ENCODE peak calls at places on chromosomes 3 and 15, in nine cellular contexts. J, T, E, B, Q, I, U, O and C are unnamed samples.

GRCh38 chr3:50155491-50155878 is 361 bp downstream of the SEMA3F start:
- DNase-seq in J (no peak), T (no peak), E (no peak), B (no peak), Q (no peak), I (no peak), U (no peak), O (no peak), C (no peak)

GRCh38 chr15:69462030-69462492 is 9.4 kb downstream of the RPLP1 start:
- DNase-seq in J (peak; percentile 62), T (no peak), E (peak; percentile 72), B (no peak), Q (no peak), I (no peak), U (no peak), O (peak; percentile 72), C (peak; percentile 50)

GRCh38 chr3:159798951-159799350 is 189.7 kb upstream of the IL12A start:
- DNase-seq in J (no peak), T (no peak), E (no peak), B (no peak), Q (no peak), I (no peak), U (no peak), O (no peak), C (no peak)

GRCh38 chr15:73233623-73234022 is 135.1 kb downstream of the HCN4 start:
- DNase-seq in J (no peak), T (no peak), E (no peak), B (no peak), Q (no peak), I (no peak), U (no peak), O (no peak), C (no peak)

GRCh38 chr15:43253431-43254403 is 13.0 kb downstream of the TGM5 start:
- DNase-seq in J (peak; percentile 27), T (peak; percentile 30), E (peak; percentile 33), B (no peak), Q (peak; percentile 25), I (no peak), U (no peak), O (peak; percentile 53), C (no peak)

GRCh38 chr3:55669133-55669532 is 182.0 kb upstream of the WNT5A start:
- DNase-seq in J (no peak), T (no peak), E (no peak), B (no peak), Q (no peak), I (no peak), U (no peak), O (no peak), C (no peak)

GRCh38 chr15:50880651-50881114 is 27.8 kb upstream of the AP4E1 start:
- DNase-seq in J (no peak), T (peak; percentile 11), E (no peak), B (no peak), Q (peak; percentile 29), I (peak; percentile 69), U (no peak), O (no peak), C (no peak)

GRCh38 chr3:41125258-41125657 is 74.0 kb upstream of the CTNNB1 start:
- DNase-seq in J (no peak), T (no peak), E (no peak), B (no peak), Q (no peak), I (no peak), U (no peak), O (no peak), C (no peak)

GRCh38 chr3:150779402-150779858 is 16.5 kb upstream of the SIAH2 start:
- DNase-seq in J (no peak), T (no peak), E (no peak), B (no peak), Q (no peak), I (no peak), U (peak; percentile 60), O (no peak), C (no peak)

GRCh38 chr3:77825045-77825827 is 785.3 kb downstream of the ROBO2 start:
- DNase-seq in J (no peak), T (peak; percentile 54), E (peak; percentile 25), B (no peak), Q (no peak), I (peak; percentile 62), U (no peak), O (no peak), C (no peak)

GRCh38 chr15:28974142-28974541 is 88.4 kb downstream of the APBA2 start:
- DNase-seq in J (no peak), T (no peak), E (no peak), B (no peak), Q (no peak), I (no peak), U (no peak), O (no peak), C (no peak)

GRCh38 chr15:26879770-26880169 is 12.9 kb downstream of the GABRA5 start:
- DNase-seq in J (no peak), T (no peak), E (no peak), B (no peak), Q (no peak), I (no peak), U (no peak), O (no peak), C (no peak)

GRCh38 chr15:31974855-31975421 is 55.4 kb upstream of the CHRNA7 start:
- DNase-seq in J (no peak), T (peak; percentile 11), E (peak; percentile 28), B (no peak), Q (no peak), I (no peak), U (peak; percentile 62), O (no peak), C (no peak)

GRCh38 chr15:39431371-39431770 is 149.5 kb upstream of the THBS1 start:
- DNase-seq in J (no peak), T (no peak), E (no peak), B (no peak), Q (peak; percentile 31), I (no peak), U (no peak), O (no peak), C (no peak)

GRCh38 chr3:50542177-50543034 is 25.1 kb downstream of the C3orf18 start:
- DNase-seq in J (peak; percentile 57), T (peak; percentile 63), E (peak; percentile 78), B (peak; percentile 14), Q (peak; percentile 28), I (no peak), U (peak; percentile 87), O (peak; percentile 76), C (peak; percentile 64)

GRCh38 chr3:145145461-145145860 is 1015.5 kb downstream of the PLOD2 start:
- DNase-seq in J (no peak), T (peak; percentile 3), E (no peak), B (no peak), Q (no peak), I (no peak), U (no peak), O (no peak), C (no peak)

GRCh38 chr3:38616111-38616510 is 33.4 kb downstream of the SCN5A start:
- DNase-seq in J (peak; percentile 48), T (no peak), E (no peak), B (no peak), Q (no peak), I (no peak), U (no peak), O (peak; percentile 67), C (no peak)

GRCh38 chr3:104909721-104910120 is 457.0 kb upstream of the ALCAM start:
- DNase-seq in J (no peak), T (peak; percentile 59), E (no peak), B (no peak), Q (no peak), I (no peak), U (no peak), O (no peak), C (no peak)

GRCh38 chr15:85592148-85592547 is 202.6 kb downstream of the KLHL25 start:
- DNase-seq in J (no peak), T (peak; percentile 93), E (no peak), B (no peak), Q (peak; percentile 90), I (no peak), U (no peak), O (no peak), C (no peak)

GRCh38 chr3:132716372-132716771 is 5.8 kb downstream of the NPHP3 start:
- DNase-seq in J (no peak), T (no peak), E (no peak), B (no peak), Q (no peak), I (no peak), U (no peak), O (no peak), C (no peak)